ENCODE peak calls at places on chromosomes 5 and 9, in eight cellular contexts. V is tibial artery, O is gastrocnemius medialis, C is GM23338, Q is A549, R is OCI-LY7, K is cardiac muscle cell, X is spleen. N is an unnamed sample.
A peak's percentile ranks its signal among the peaks of the same experiment; 100 is the strongest.

GRCh38 chr5:89735108-89735507 is 674.4 kb downstream of the CETN3 start:
- DNase-seq in V (no peak), O (no peak), C (no peak), Q (no peak), R (no peak), K (peak; percentile 60), X (no peak), N (peak; percentile 29)

GRCh38 chr5:73469878-73470277 is 21.3 kb upstream of the FOXD1 start:
- DNase-seq in V (no peak), O (no peak), C (no peak), Q (no peak), R (no peak), K (no peak), X (no peak), N (no peak)

GRCh38 chr5:104498281-104498680 is 935.7 kb upstream of the NUDT12 start:
- DNase-seq in V (no peak), O (no peak), C (no peak), Q (no peak), R (no peak), K (peak; percentile 37), X (no peak), N (peak; percentile 21)

GRCh38 chr5:32854473-32854872 is 143.4 kb downstream of the NPR3 start:
- DNase-seq in V (no peak), O (no peak), C (no peak), Q (no peak), R (no peak), K (no peak), X (no peak), N (no peak)

GRCh38 chr5:58088941-58089340 is 370.9 kb downstream of the PLK2 start:
- DNase-seq in V (no peak), O (no peak), C (no peak), Q (no peak), R (no peak), K (no peak), X (no peak), N (no peak)

GRCh38 chr5:41510176-41510831 is at the start of gene PLCXD3:
- DNase-seq in V (peak; percentile 74), O (no peak), C (peak; percentile 61), Q (peak; percentile 32), R (no peak), K (peak; percentile 67), X (peak; percentile 67), N (no peak)

GRCh38 chr9:70535546-70536323 is 121.3 kb upstream of the KLF9 start:
- DNase-seq in V (peak; percentile 67), O (no peak), C (no peak), Q (no peak), R (no peak), K (no peak), X (no peak), N (no peak)

GRCh38 chr5:142426129-142426641 is 101.4 kb upstream of the SPRY4 start:
- DNase-seq in V (no peak), O (peak; percentile 27), C (no peak), Q (no peak), R (no peak), K (no peak), X (no peak), N (no peak)

GRCh38 chr5:776862-777711 is 7.4 kb downstream of the ZDHHC11B start:
- DNase-seq in V (no peak), O (no peak), C (peak; percentile 10), Q (no peak), R (no peak), K (no peak), X (peak; percentile 51), N (no peak)

GRCh38 chr9:122206118-122207046 is 22.4 kb downstream of the LHX6 start:
- DNase-seq in V (no peak), O (no peak), C (no peak), Q (no peak), R (no peak), K (peak; percentile 81), X (peak; percentile 54), N (no peak)

GRCh38 chr5:179134511-179134910 is 74.3 kb downstream of the ZNF354C start:
- DNase-seq in V (no peak), O (no peak), C (no peak), Q (no peak), R (no peak), K (no peak), X (peak; percentile 40), N (no peak)

GRCh38 chr5:180804129-180804601 is 1.6 kb upstream of the MGAT1 start:
- DNase-seq in V (peak; percentile 64), O (no peak), C (no peak), Q (no peak), R (no peak), K (no peak), X (peak; percentile 89), N (no peak)

GRCh38 chr5:20469792-20470191 is 481.8 kb upstream of the CDH18 start:
- DNase-seq in V (no peak), O (no peak), C (no peak), Q (no peak), R (no peak), K (no peak), X (no peak), N (no peak)

GRCh38 chr5:136063778-136064465 is 35.1 kb downstream of the TGFBI start:
- DNase-seq in V (no peak), O (no peak), C (no peak), Q (no peak), R (no peak), K (no peak), X (no peak), N (no peak)

GRCh38 chr5:94268226-94268625 is 350.2 kb downstream of the KIAA0825 start:
- DNase-seq in V (no peak), O (no peak), C (no peak), Q (no peak), R (no peak), K (no peak), X (no peak), N (no peak)

GRCh38 chr5:51039915-51040314 is 343.3 kb upstream of the ISL1 start:
- DNase-seq in V (no peak), O (no peak), C (no peak), Q (no peak), R (no peak), K (no peak), X (no peak), N (no peak)
- H3K27ac ChIP-seq in V (no peak overlapping the region), O (no peak overlapping the region), C (no peak overlapping the region), Q (no peak overlapping the region), R (no peak overlapping the region), K (no peak overlapping the region), X (no peak overlapping the region), N (no peak overlapping the region)

GRCh38 chr5:36393656-36394438 is 92.1 kb upstream of the RANBP3L start:
- DNase-seq in V (no peak), O (no peak), C (no peak), Q (no peak), R (no peak), K (no peak), X (no peak), N (no peak)

GRCh38 chr5:36390640-36391039 is 88.9 kb upstream of the RANBP3L start:
- DNase-seq in V (no peak), O (no peak), C (no peak), Q (no peak), R (no peak), K (no peak), X (no peak), N (no peak)

GRCh38 chr5:36392818-36393217 is 91.1 kb upstream of the RANBP3L start:
- DNase-seq in V (no peak), O (no peak), C (no peak), Q (no peak), R (no peak), K (peak; percentile 72), X (no peak), N (peak; percentile 49)

GRCh38 chr5:36389245-36389644 is 87.5 kb upstream of the RANBP3L start:
- DNase-seq in V (no peak), O (peak; percentile 14), C (no peak), Q (no peak), R (no peak), K (peak; percentile 55), X (no peak), N (no peak)

DNA sequence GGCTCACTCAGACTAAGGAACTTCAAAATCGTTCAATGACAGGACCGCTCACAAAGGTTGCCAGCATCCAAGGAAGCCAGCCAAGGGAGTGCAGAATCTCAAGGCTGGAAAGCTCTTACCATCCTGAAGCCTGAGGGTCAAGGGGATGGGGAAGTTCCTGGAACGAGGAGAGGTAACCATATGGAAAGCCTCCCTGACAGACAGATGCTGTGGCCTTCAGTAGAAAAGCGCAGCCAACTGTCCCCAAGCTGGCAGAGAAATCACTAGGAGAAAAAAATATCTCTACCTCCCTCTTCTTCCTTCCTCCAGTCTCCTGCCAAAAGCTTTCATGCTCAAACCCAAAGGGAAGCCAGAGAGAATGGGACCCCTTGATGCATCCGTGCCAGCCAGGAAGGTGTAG is 90.5 kb upstream of the RANBP3L start:
- DNase-seq in V (no peak), O (no peak), C (no peak), Q (no peak), R (no peak), K (no peak), X (no peak), N (no peak)
- H3K4me1 ChIP-seq in V (no peaks in the 10 kb centered on the region), O (no peaks in the 10 kb centered on the region), C (no peaks in the 10 kb centered on the region), Q (no peaks in the 10 kb centered on the region), R (peaks cover 62% of the 10 kb centered on the region), K (no peaks in the 10 kb centered on the region), X (no peaks in the 10 kb centered on the region), N (no peaks in the 10 kb centered on the region)

DNA sequence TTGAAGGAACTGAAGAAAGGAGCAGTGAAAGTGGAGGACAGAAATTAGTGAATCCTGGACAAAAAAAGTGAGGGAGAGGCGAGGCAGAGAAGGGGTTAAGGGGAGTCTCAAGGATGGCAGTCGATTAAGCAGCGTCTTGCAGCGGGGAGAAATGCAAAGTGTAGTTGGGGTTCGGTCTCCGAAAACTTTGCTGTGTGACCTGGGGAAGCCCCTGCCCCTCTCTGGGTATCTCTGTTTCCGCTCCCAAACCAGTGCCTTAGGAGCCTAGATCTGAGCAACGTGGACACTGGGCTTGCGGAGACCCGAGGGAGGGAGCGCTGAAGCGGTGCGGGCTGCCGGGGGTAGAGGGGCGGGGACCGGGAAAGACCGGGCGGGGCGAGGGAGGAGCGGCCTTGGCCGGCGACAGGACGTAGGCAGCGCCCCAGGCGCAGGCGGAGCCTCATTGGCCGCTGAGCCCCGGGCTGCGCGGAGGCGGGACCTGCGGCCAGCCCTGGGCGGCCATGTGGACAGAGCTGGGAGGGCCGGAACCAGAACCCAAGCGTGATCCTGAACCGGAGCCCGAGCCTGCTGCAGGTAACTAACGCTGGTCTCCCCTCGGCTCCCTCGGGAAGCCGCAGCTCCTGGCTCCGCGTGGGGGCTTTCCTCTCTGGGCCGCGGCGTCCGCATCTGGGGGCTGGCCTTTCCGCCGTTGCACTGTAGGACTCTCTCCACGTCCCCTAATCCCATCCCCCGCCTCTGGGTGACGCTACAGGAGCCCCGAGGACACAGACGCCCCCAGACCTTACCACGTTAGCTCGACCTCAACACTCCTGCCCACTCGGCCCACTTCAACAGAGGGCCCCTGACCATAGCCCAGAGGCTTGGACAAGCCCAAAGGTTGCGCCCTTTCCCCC is at the start of gene ALDH1B1:
- DNase-seq in V (peak; percentile 94), O (peak; percentile 78), C (peak; percentile 95), Q (peak; percentile 97), R (no peak), K (peak; percentile 90), X (peak; percentile 95), N (peak; percentile 42)
- TF ChIP-seq CTCF in V (no peak), O (peak; percentile 10), C (peak; percentile 53), Q (peak; percentile 32), R (no peak), K (peak; percentile 33), X (no peak), N (no peak)

DNA sequence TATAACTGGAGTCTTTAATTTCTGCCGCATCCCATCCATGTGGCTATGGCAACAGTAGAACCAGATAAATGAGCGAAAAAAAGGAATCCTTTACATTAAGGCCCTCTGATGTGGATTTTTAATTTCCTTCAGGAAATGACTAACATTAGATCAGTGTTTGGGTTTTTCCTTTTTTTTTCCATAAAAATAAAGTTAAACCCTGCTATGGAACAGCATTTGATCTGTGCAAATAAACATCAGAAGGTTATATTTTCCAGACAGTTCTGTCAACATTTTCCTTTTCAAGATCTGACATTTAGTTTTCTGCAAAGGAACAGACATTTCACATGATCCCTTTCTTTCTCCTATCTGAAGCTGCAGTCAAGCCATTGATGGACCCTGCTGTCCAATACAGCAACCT is 49.9 kb downstream of the ANKH start:
- DNase-seq in V (no peak), O (no peak), C (no peak), Q (no peak), R (no peak), K (no peak), X (no peak), N (no peak)
- H3K27ac ChIP-seq in V (no peak overlapping the region), O (peak overlapping the region; percentile 88), C (no peak overlapping the region), Q (no peak overlapping the region), R (no peak overlapping the region), K (no peak overlapping the region), X (no peak overlapping the region), N (no peak overlapping the region)

N was measured in foreskin keratinocyte.